ENCODE peak calls at places on chromosomes 1 and 21, in six cellular contexts. E, C, F, J, I and S are unnamed samples.

GRCh38 chr1:202952818-202953217 is 5.3 kb downstream of the ADIPOR1 start:
- DNase-seq in E (peak; percentile 57), C (no peak), F (no peak), I (no peak), J (no peak), S (no peak)

GRCh38 chr1:226690460-226690982 is 48.6 kb downstream of the ITPKB start:
- DNase-seq in I (peak; percentile 25), J (no peak), C (no peak), F (no peak), E (no peak), S (peak; percentile 70)

GRCh38 chr1:21520899-21521716 is 11.9 kb downstream of the ALPL start:
- DNase-seq in F (no peak), C (no peak), J (no peak), I (no peak), E (no peak), S (peak; percentile 54)

GRCh38 chr1:233700338-233700737 is 86.4 kb downstream of the KCNK1 start:
- DNase-seq in J (no peak), I (no peak), F (peak; percentile 99), C (no peak), E (no peak), S (peak; percentile 85)

GRCh38 chr1:33428661-33429060 is 2.2 kb downstream of the PHC2 start:
- DNase-seq in J (no peak), E (no peak), I (no peak), F (no peak), C (no peak), S (peak; percentile 60)

GRCh38 chr1:197619008-197619640 is 156.2 kb downstream of the DENND1B start:
- DNase-seq in F (peak; percentile 41), I (no peak), E (no peak), J (peak; percentile 41), C (peak; percentile 2), S (peak; percentile 81)

GRCh38 chr21:32257952-32258785 is 20.7 kb downstream of the MIS18A start:
- DNase-seq in J (peak; percentile 79), E (peak; percentile 72), F (peak; percentile 3), C (peak; percentile 81), I (peak; percentile 12), S (peak; percentile 92)

GRCh38 chr1:205600085-205600484 is 31.7 kb downstream of the ELK4 start:
- DNase-seq in J (peak; percentile 74), E (no peak), I (no peak), F (no peak), C (no peak), S (no peak)